ENCODE peak calls at places on chromosomes 6 and 20, in seven cellular contexts. I is hepatocyte; Z is stimulated activated CD4-positive, alpha-beta T cell treated with anti-CD3 and anti-CD28 coated beads, Interleukin-12 subunit alpha, Interleukin-12 subunit beta, amount 100 ng/mL, for 24 hours; P is hippocampal formation; L is EL; K is B cell; S is HTR-8/SVneo. F is an unnamed sample.

GRCh38 chr6:35078226-35078850 is 62.8 kb downstream of the TCP11 start:
- DNase-seq in S (no peak), I (no peak), L (no peak), P (no peak), K (no peak), Z (no peak), F (no peak)

GRCh38 chr6:147941143-147941542 is 401.5 kb upstream of the SASH1 start:
- DNase-seq in K (no peak), S (no peak), P (no peak), L (peak; percentile 67), I (no peak), Z (no peak), F (no peak)

GRCh38 chr6:44073612-44074382 is 53.5 kb downstream of the MRPL14 start:
- DNase-seq in K (peak; percentile 30), L (peak; percentile 46), S (no peak), Z (no peak), I (no peak), P (no peak), F (no peak)

GRCh38 chr6:1039191-1039590 is 272.7 kb upstream of the FOXQ1 start:
- DNase-seq in K (no peak), S (no peak), P (no peak), I (no peak), L (no peak), Z (no peak), F (no peak)

GRCh38 chr6:69423785-69424184 is 373.0 kb downstream of the LMBRD1 start:
- DNase-seq in Z (no peak), P (no peak), L (no peak), I (no peak), K (no peak), S (no peak), F (no peak)

GRCh38 chr6:161817881-161818280 is 544.0 kb upstream of the AGPAT4 start:
- DNase-seq in I (no peak), P (no peak), Z (no peak), K (no peak), L (no peak), S (no peak), F (no peak)

GRCh38 chr6:84687487-84687886 is 76.9 kb downstream of the TBX18 start:
- DNase-seq in S (no peak), P (no peak), K (no peak), I (no peak), L (peak; percentile 16), Z (no peak), F (no peak)

GRCh38 chr6:14194483-14194882 is 76.9 kb downstream of the CD83 start:
- DNase-seq in I (no peak), P (no peak), K (no peak), L (no peak), Z (no peak), S (no peak), F (no peak)

GRCh38 chr6:138004423-138005287 is 102.6 kb downstream of the PERP start:
- DNase-seq in P (no peak), I (peak; percentile 38), Z (no peak), K (peak; percentile 38), L (peak; percentile 32), S (peak; percentile 28), F (peak; percentile 54)

GRCh38 chr20:63064745-63065711 is 58.3 kb upstream of the BHLHE23 start:
- DNase-seq in L (no peak), P (no peak), S (no peak), K (no peak), I (no peak), Z (no peak), F (no peak)

GRCh38 chr6:165236326-165236725 is 73.1 kb downstream of the C6orf118 start:
- DNase-seq in Z (no peak), I (no peak), K (no peak), S (no peak), L (no peak), P (no peak), F (no peak)

GRCh38 chr20:61524956-61525666 is 273.1 kb downstream of the CDH4 start:
- DNase-seq in S (no peak), L (no peak), I (no peak), K (no peak), Z (no peak), P (no peak), F (no peak)

GRCh38 chr6:50716887-50717509 is 3.7 kb downstream of the TFAP2D start:
- DNase-seq in Z (no peak), S (no peak), P (no peak), K (no peak), I (no peak), L (no peak), F (no peak)

GRCh38 chr6:11207199-11207968 is 25.1 kb downstream of the NEDD9 start:
- DNase-seq in P (peak; percentile 13), S (peak; percentile 69), K (no peak), Z (no peak), I (peak; percentile 86), L (peak; percentile 97), F (no peak)

GRCh38 chr6:328924-329323 is 36.6 kb downstream of the DUSP22 start:
- DNase-seq in P (no peak), K (no peak), L (no peak), S (no peak), I (no peak), Z (no peak), F (no peak)

GRCh38 chr6:100088009-100088408 is 94.0 kb upstream of the MCHR2 start:
- DNase-seq in P (no peak), K (no peak), L (peak; percentile 77), Z (no peak), S (no peak), I (no peak), F (no peak)

GRCh38 chr6:46273911-46274310 is 103.1 kb upstream of the ENPP5 start:
- DNase-seq in S (no peak), P (no peak), K (no peak), I (no peak), L (no peak), Z (no peak), F (no peak)

GRCh38 chr6:170029416-170030283 is 261.2 kb downstream of the DLL1 start:
- DNase-seq in S (no peak), P (no peak), K (no peak), L (no peak), Z (no peak), I (no peak), F (no peak)

GRCh38 chr6:22024004-22024403 is 272.8 kb downstream of the PRL start:
- DNase-seq in P (no peak), S (no peak), K (no peak), I (no peak), Z (no peak), L (no peak), F (no peak)

GRCh38 chr6:112443118-112443641 is 96.0 kb downstream of the RFPL4B start:
- DNase-seq in I (no peak), K (no peak), P (no peak), L (no peak), Z (no peak), S (no peak), F (no peak)